ENCODE peak calls at places on chromosome 9, in seven cellular contexts. J is brain microvascular endothelial cell; W is mammary epithelial cell; O is CD4-positive, alpha-beta T cell; U is AG04450; G is ovary; F is fibroblast of lung. H is an unnamed sample. For H3K27me3, the result is how much of the 10 kb centered on the place peaks cover.

GRCh38 chr9:15999422-16000339 is 446.8 kb downstream of the CCDC171 start:
- DNase-seq in J (peak), W (peak), O (no peak), U (peak), G (no peak), F (peak), H (no peak)

GRCh38 chr9:8736805-8737204 is 937.2 kb upstream of the DMAC1 start:
- DNase-seq in J (no peak), W (no peak), O (no peak), U (no peak), G (no peak), F (no peak), H (no peak)

GRCh38 chr9:84500218-84500617 is 159.7 kb upstream of the SLC28A3 start:
- DNase-seq in J (no peak), W (peak), O (no peak), U (no peak), G (no peak), F (no peak), H (no peak)

GRCh38 chr9:22240619-22241018 is 206.0 kb upstream of the DMRTA1 start:
- DNase-seq in J (peak), W (peak), O (no peak), U (no peak), G (no peak), F (peak), H (no peak)

GRCh38 chr9:91047529-91047928 is 245.9 kb downstream of the SYK start:
- DNase-seq in J (no peak), W (peak), O (no peak), U (no peak), G (no peak), F (no peak), H (no peak)

GRCh38 chr9:68780735-68781134 is 75.7 kb downstream of the PIP5K1B start:
- DNase-seq in J (no peak), W (peak), O (no peak), U (no peak), G (no peak), F (peak), H (no peak)

GRCh38 chr9:106916491-106917235 is 53.7 kb downstream of the ZNF462 start:
- DNase-seq in J (peak), W (peak), O (no peak), U (peak), G (peak), F (peak), H (no peak)

GRCh38 chr9:89564257-89564878 is 40.4 kb upstream of the GADD45G start:
- DNase-seq in J (peak), W (no peak), O (no peak), U (no peak), G (no peak), F (no peak), H (no peak)

GRCh38 chr9:89247431-89248370 is 63.3 kb upstream of the CKS2 start:
- DNase-seq in J (no peak), W (peak), O (no peak), U (no peak), G (no peak), F (peak), H (no peak)

GRCh38 chr9:14312721-14313377 is 1.1 kb downstream of the NFIB start:
- DNase-seq in J (peak), W (peak), O (no peak), U (no peak), G (peak), F (peak), H (no peak)

GRCh38 chr9:111975709-111976108 is 79.1 kb downstream of the UGCG start:
- DNase-seq in J (no peak), W (no peak), O (peak), U (no peak), G (no peak), F (no peak), H (no peak)
- TF ChIP-seq CTCF in J (peak), W (no peak), O (no peak), U (no peak), G (no peak), F (no peak), H (no peak)

GRCh38 chr9:36991516-36992134 is 42.4 kb downstream of the PAX5 start:
- DNase-seq in J (peak), W (peak), O (no peak), U (no peak), G (no peak), F (no peak), H (no peak)
- H3K27me3 ChIP-seq in J (under half), W (under half), O (under half), U (under half), G (under half), F (under half), H (under half)

GRCh38 chr9:122356627-122357026 is 14.2 kb upstream of the PTGS1 start:
- DNase-seq in J (no peak), W (no peak), O (no peak), U (no peak), G (no peak), F (no peak), H (no peak)
- TF ChIP-seq CTCF in J (peak), W (peak), O (no peak), U (peak), G (no peak), F (peak), H (no peak)

GRCh38 chr9:126652140-126652558 is 38.4 kb downstream of the LMX1B start:
- DNase-seq in J (no peak), W (no peak), O (no peak), U (no peak), G (no peak), F (no peak), H (no peak)
- H3K27me3 ChIP-seq in J (half or more), W (under half), O (half or more), U (half or more), G (under half), F (under half), H (under half)

GRCh38 chr9:99513441-99514112 is 291.5 kb downstream of the SEC61B start:
- DNase-seq in J (no peak), W (no peak), O (no peak), U (no peak), G (no peak), F (no peak), H (no peak)

GRCh38 chr9:99515087-99515486 is 293.0 kb downstream of the SEC61B start:
- DNase-seq in J (no peak), W (no peak), O (no peak), U (no peak), G (no peak), F (no peak), H (no peak)

GRCh38 chr9:99509900-99510299 is 287.8 kb downstream of the SEC61B start:
- DNase-seq in J (no peak), W (no peak), O (no peak), U (no peak), G (no peak), F (no peak), H (no peak)

GRCh38 chr9:99509291-99509826 is 287.3 kb downstream of the SEC61B start:
- DNase-seq in J (no peak), W (no peak), O (no peak), U (no peak), G (no peak), F (no peak), H (no peak)

GRCh38 chr9:99511723-99512122 is 289.6 kb downstream of the SEC61B start:
- DNase-seq in J (no peak), W (no peak), O (no peak), U (no peak), G (no peak), F (no peak), H (no peak)
- TF ChIP-seq CTCF in J (peak), W (no peak), O (no peak), U (peak), G (no peak), F (peak), H (no peak)

GRCh38 chr9:99373912-99374311 is 151.8 kb downstream of the SEC61B start:
- DNase-seq in J (no peak), W (no peak), O (no peak), U (no peak), G (no peak), F (no peak), H (no peak)
- H3K27me3 ChIP-seq in J (under half), W (under half), O (under half), U (under half), G (under half), F (under half), H (under half)

GRCh38 chr9:135857843-135858242 is 49.5 kb downstream of the CAMSAP1 start:
- DNase-seq in J (no peak), W (no peak), O (no peak), U (no peak), G (no peak), F (peak), H (no peak)
- TF ChIP-seq CTCF in J (no peak), W (no peak), O (no peak), U (no peak), G (no peak), F (no peak), H (no peak)

H was measured in thoracic aorta.